ENCODE peak calls at places on chromosomes 11 and 22, in six cellular contexts. M, W, D, J, Q and K are unnamed samples. For H3K4me1, the result is how much of the 10 kb centered on the place peaks cover.

GRCh38 chr22:29605236-29605850 is 1.9 kb downstream of the NF2 start:
- DNase-seq in M (no peak), W (no peak), D (no peak), J (no peak), Q (no peak), K (no peak)

GRCh38 chr11:11770274-11770673 is 71.5 kb upstream of the USP47 start:
- DNase-seq in M (no peak), W (no peak), D (no peak), J (no peak), Q (no peak), K (no peak)

GRCh38 chr11:115905331-115905730 is 401.1 kb upstream of the CADM1 start:
- DNase-seq in M (no peak), W (no peak), D (no peak), J (no peak), Q (no peak), K (no peak)

GRCh38 chr22:35425971-35426800 is 26.2 kb downstream of the MCM5 start:
- DNase-seq in M (no peak), W (no peak), D (no peak), J (peak), Q (peak), K (no peak)

GRCh38 chr11:74909363-74909762 is 39.5 kb downstream of the XRRA1 start:
- DNase-seq in M (no peak), W (no peak), D (no peak), J (no peak), Q (no peak), K (no peak)

GRCh38 chr11:30258679-30259078 is 27.9 kb downstream of the FSHB start:
- DNase-seq in M (no peak), W (no peak), D (no peak), J (no peak), Q (no peak), K (no peak)

GRCh38 chr22:49590381-49590780 is 237.3 kb downstream of the BRD1 start:
- DNase-seq in M (no peak), W (no peak), D (no peak), J (no peak), Q (no peak), K (no peak)

GRCh38 chr22:49827853-49828598 is at the start of gene BRD1:
- DNase-seq in M (peak), W (no peak), D (no peak), J (peak), Q (peak), K (peak)

GRCh38 chr11:10498022-10498400 is 42.9 kb downstream of the AMPD3 start:
- DNase-seq in M (no peak), W (no peak), D (no peak), J (no peak), Q (no peak), K (no peak)

GRCh38 chr11:73233211-73233610 is 15.1 kb downstream of the P2RY2 start:
- DNase-seq in M (no peak), W (no peak), D (no peak), J (no peak), Q (no peak), K (no peak)

GRCh38 chr11:118699508-118700220 is 20.2 kb upstream of the TREH start:
- DNase-seq in M (peak), W (no peak), D (no peak), J (no peak), Q (no peak), K (peak)

GRCh38 chr11:77883775-77884174 is 62.8 kb downstream of the AAMDC start:
- DNase-seq in M (no peak), W (no peak), D (no peak), J (peak), Q (no peak), K (no peak)

GRCh38 chr11:125165664-125166346 is 1.3 kb downstream of the PKNOX2 start:
- DNase-seq in M (no peak), W (no peak), D (no peak), J (peak), Q (peak), K (no peak)

GRCh38 chr11:5922749-5923426 is 19.2 kb upstream of the OR56A3 start:
- DNase-seq in M (no peak), W (no peak), D (no peak), J (peak), Q (no peak), K (no peak)

GRCh38 chr11:72584293-72584921 is 89.8 kb downstream of the PDE2A start:
- DNase-seq in M (peak), W (peak), D (peak), J (peak), Q (peak), K (peak)

GRCh38 chr22:29344137-29344536 is 28.6 kb upstream of the RASL10A start:
- DNase-seq in M (no peak), W (no peak), D (no peak), J (peak), Q (no peak), K (no peak)

GRCh38 chr11:36364551-36364950 is 68.5 kb downstream of the PRR5L start:
- DNase-seq in M (no peak), W (no peak), D (no peak), J (peak), Q (no peak), K (no peak)

GRCh38 chr11:130096042-130096441 is 26.3 kb downstream of the APLP2 start:
- DNase-seq in M (no peak), W (no peak), D (no peak), J (no peak), Q (no peak), K (no peak)

GRCh38 chr11:100719809-100720221 is 32.7 kb downstream of the ARHGAP42 start:
- DNase-seq in M (no peak), W (peak), D (no peak), J (peak), Q (peak), K (no peak)

GRCh38 chr11:128515086-128515485 is 72.3 kb downstream of the ETS1 start:
- DNase-seq in M (peak), W (no peak), D (no peak), J (no peak), Q (no peak), K (peak)

GRCh38 chr11:128517457-128518230 is 69.7 kb downstream of the ETS1 start:
- DNase-seq in M (no peak), W (no peak), D (no peak), J (peak), Q (no peak), K (no peak)

GRCh38 chr11:128516886-128517285 is 70.5 kb downstream of the ETS1 start:
- DNase-seq in M (no peak), W (no peak), D (no peak), J (no peak), Q (no peak), K (peak)

GRCh38 chr11:128516467-128516778 is 70.9 kb downstream of the ETS1 start:
- DNase-seq in M (no peak), W (no peak), D (no peak), J (no peak), Q (no peak), K (no peak)

GRCh38 chr11:128515766-128516466 is 71.4 kb downstream of the ETS1 start:
- DNase-seq in M (no peak), W (no peak), D (no peak), J (no peak), Q (no peak), K (peak)
- H3K4me3 ChIP-seq in M (peak), W (no peak), D (peak), J (peak), Q (no peak), K (peak)

GRCh38 chr11:133946541-133947297 is 10.0 kb downstream of the IGSF9B start:
- DNase-seq in M (no peak), W (no peak), D (no peak), J (no peak), Q (peak), K (peak)
- H3K4me1 ChIP-seq in M (half or more), W (under half), D (half or more), J (under half), Q (half or more), K (half or more)

DNA sequence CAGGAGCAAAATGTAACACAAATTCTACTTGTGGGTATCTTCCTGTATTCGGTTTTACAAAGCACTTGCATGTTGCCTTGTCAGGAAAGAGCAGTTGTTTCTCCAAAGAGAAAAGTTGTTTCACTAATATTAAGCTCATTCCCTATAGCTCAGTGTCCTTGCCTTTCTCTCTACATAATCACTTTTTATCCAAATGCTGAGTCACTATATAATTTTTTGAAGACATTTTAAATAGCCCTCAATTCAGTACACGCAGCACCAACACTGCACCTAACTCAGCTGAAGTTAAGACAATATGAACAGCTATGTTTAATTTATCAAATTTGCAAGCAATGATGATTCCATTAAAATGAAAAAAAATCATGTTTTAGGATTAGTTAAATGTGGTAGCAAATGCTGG is 14.5 kb upstream of the MRTFA start:
- DNase-seq in M (no peak), W (no peak), D (no peak), J (peak), Q (no peak), K (no peak)
- H3K4me3 ChIP-seq in M (no peak), W (peak), D (peak), J (peak), Q (no peak), K (peak)

DNA sequence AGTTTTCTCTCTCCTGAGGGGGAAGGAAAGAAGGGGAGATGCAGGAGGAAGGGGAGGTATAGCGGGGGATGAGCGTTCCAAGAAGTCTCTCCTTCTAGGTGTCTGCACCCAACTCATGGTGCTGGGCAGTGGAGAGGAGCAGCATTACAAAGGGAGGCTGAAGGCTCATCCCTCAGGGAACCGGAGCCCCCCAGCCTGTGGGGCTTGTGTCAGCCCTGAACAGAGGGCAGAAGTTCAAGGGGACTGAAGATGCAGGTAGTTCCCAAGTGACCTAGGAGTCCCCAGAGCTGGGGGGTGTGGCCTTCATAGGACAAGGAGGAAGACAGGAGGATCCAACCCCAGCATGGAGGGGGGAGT is 1.8 kb downstream of the C11orf68 start:
- DNase-seq in M (no peak), W (no peak), D (no peak), J (no peak), Q (no peak), K (no peak)
- H3K4me1 ChIP-seq in M (under half), W (under half), D (half or more), J (half or more), Q (under half), K (under half)

GRCh38 chr11:86041975-86042378 is 26.9 kb downstream of the PICALM start:
- DNase-seq in M (peak), W (peak), D (no peak), J (peak), Q (peak), K (peak)
- H3K4me3 ChIP-seq in M (no peak), W (peak), D (peak), J (peak), Q (no peak), K (peak)

DNA sequence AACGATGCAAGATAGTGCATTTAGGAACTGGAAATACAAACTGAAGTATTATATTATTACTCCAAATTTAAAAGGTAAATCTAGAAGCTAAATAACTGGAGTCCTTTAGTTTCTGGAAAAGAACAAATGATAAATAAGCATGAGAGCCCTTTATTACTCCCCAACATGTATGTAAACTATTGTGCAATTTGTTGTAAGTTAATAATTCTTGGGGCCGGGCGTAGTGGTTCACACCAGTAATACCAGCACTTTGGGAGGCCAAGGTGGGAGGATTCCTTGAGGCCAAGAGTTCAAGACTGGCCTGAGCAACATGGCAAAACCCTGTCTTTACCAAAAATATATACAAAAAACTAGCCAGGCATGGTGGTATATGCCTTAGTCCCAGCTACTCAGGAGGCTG is 11.1 kb downstream of the SGSM3 start:
- DNase-seq in M (no peak), W (no peak), D (no peak), J (no peak), Q (no peak), K (no peak)
- H3K4me1 ChIP-seq in M (under half), W (under half), D (under half), J (under half), Q (under half), K (under half)